ENCODE peak calls at places on chromosomes 5 and 9, in five cellular contexts. G is neural crest cell; B is iPS-NIHi11; W is lower lobe of right lung; H is stimulated activated CD4-positive, alpha-beta T cell treated with anti-CD3 and anti-CD28 coated beads, Interleukin-2, amount 100 ng/mL, for 48 hours. M is an unnamed sample.

GRCh38 chr5:135705941-135706340 is 127.2 kb upstream of the CXCL14 start:
- DNase-seq in G (no peak), B (no peak), W (no peak), H (no peak), M (no peak)

GRCh38 chr5:81688215-81688614 is 62.7 kb downstream of the SSBP2 start:
- DNase-seq in G (no peak), B (no peak), W (no peak), H (no peak), M (no peak)

GRCh38 chr5:57450991-57451876 is 31.4 kb downstream of the ACTBL2 start:
- DNase-seq in G (no peak), B (no peak), W (no peak), H (no peak), M (no peak)

GRCh38 chr5:106481375-106481774 is 1189.4 kb downstream of the EFNA5 start:
- DNase-seq in G (no peak), B (no peak), W (no peak), H (no peak), M (no peak)

GRCh38 chr5:15300141-15300540 is 199.8 kb upstream of the FBXL7 start:
- DNase-seq in G (no peak), B (no peak), W (no peak), H (no peak), M (no peak)

GRCh38 chr5:144209421-144209820 is 38.7 kb downstream of the KCTD16 start:
- DNase-seq in G (no peak), B (no peak), W (no peak), H (no peak), M (no peak)

GRCh38 chr9:7802666-7803065 is 3.1 kb upstream of the DMAC1 start:
- DNase-seq in G (no peak), B (no peak), W (no peak), H (no peak), M (no peak)

GRCh38 chr5:55997742-55998351 is 3.1 kb upstream of the IL6ST start:
- DNase-seq in G (no peak), B (no peak), W (no peak), H (no peak), M (peak)

GRCh38 chr9:110058304-110058953 is 149.5 kb downstream of the C9orf152 start:
- DNase-seq in G (peak), B (peak), W (no peak), H (peak), M (peak)

GRCh38 chr5:27788184-27788583 is 749.8 kb upstream of the CDH9 start:
- DNase-seq in G (no peak), B (no peak), W (no peak), H (no peak), M (no peak)

GRCh38 chr5:159732220-159732619 is 184.1 kb upstream of the ADRA1B start:
- DNase-seq in G (no peak), B (no peak), W (no peak), H (no peak), M (no peak)

GRCh38 chr5:97231025-97231636 is 48.1 kb upstream of the RIOK2 start:
- DNase-seq in G (peak), B (peak), W (no peak), H (peak), M (peak)

GRCh38 chr9:32431940-32432555 is 47.6 kb downstream of the ACO1 start:
- DNase-seq in G (peak), B (peak), W (no peak), H (peak), M (peak)

M was measured in erythroblast.